ENCODE peak calls at places on chromosomes 16 and 17, in nine cellular contexts. M is A172; D is ureter; F is MCF 10A; Z is GM03348; R is mucosa of descending colon; X is GM12865; P is body of pancreas; K is activated CD4-positive, alpha-beta T cell treated with anti-CD3 and anti-CD28 coated beads, Interleukin-2, amount 10 ng/mL, durations not matched to agents 24 days and 14 days. O is an unnamed sample.

GRCh38 chr16:79754081-79754872 is 153.7 kb upstream of the MAF start:
- DNase-seq in X (no peak), K (no peak), D (no peak), Z (no peak), M (no peak), R (no peak), F (no peak), P (no peak), O (no peak)

GRCh38 chr17:41734139-41734948 is at the start of gene HAP1:
- DNase-seq in R (no peak), F (peak; percentile 38), M (peak; percentile 25), Z (peak; percentile 50), D (no peak), P (peak; percentile 37), X (no peak), K (peak; percentile 72), O (no peak)

GRCh38 chr17:46832945-46833839 is 14.7 kb upstream of the WNT3 start:
- DNase-seq in Z (peak; percentile 70), X (no peak), P (peak; percentile 79), D (no peak), F (no peak), K (no peak), R (no peak), M (peak; percentile 35), O (no peak)

GRCh38 chr16:9846362-9847099 is 335.7 kb downstream of the GRIN2A start:
- DNase-seq in D (no peak), M (no peak), F (no peak), Z (no peak), P (no peak), X (no peak), R (no peak), K (no peak), O (no peak)

GRCh38 chr17:49093131-49093530 is 39.4 kb upstream of the B4GALNT2 start:
- DNase-seq in X (no peak), R (no peak), P (no peak), Z (no peak), K (no peak), F (peak; percentile 21), D (no peak), M (no peak), O (no peak)

GRCh38 chr17:1143573-1143972 is 36.2 kb downstream of the ABR start:
- DNase-seq in Z (no peak), M (no peak), K (no peak), D (no peak), F (no peak), P (no peak), X (no peak), R (no peak), O (no peak)

GRCh38 chr16:66741131-66741900 is 10.1 kb downstream of the DYNC1LI2 start:
- DNase-seq in X (no peak), P (peak; percentile 96), D (peak; percentile 92), Z (peak; percentile 93), F (peak; percentile 91), M (peak; percentile 74), K (no peak), R (peak; percentile 83), O (peak; percentile 87)

GRCh38 chr17:31534223-31534888 is 142.9 kb downstream of the RAB11FIP4 start:
- DNase-seq in R (no peak), X (no peak), Z (no peak), K (no peak), F (peak; percentile 6), D (no peak), P (no peak), M (no peak), O (no peak)

GRCh38 chr17:3003401-3004149 is 59.8 kb downstream of the OR1D5 start:
- DNase-seq in X (peak; percentile 73), Z (no peak), K (no peak), R (peak; percentile 73), M (no peak), D (no peak), F (no peak), P (peak; percentile 47), O (no peak)

GRCh38 chr16:55643161-55643970 is 12.4 kb upstream of the SLC6A2 start:
- DNase-seq in R (no peak), Z (no peak), M (no peak), P (peak; percentile 21), X (no peak), F (peak; percentile 35), D (no peak), K (no peak), O (no peak)

GRCh38 chr17:51165680-51166197 is 472 bp upstream of the NME2 start:
- DNase-seq in D (no peak), P (no peak), K (no peak), X (no peak), Z (peak; percentile 36), R (peak; percentile 70), F (no peak), M (no peak), O (no peak)

GRCh38 chr17:20983359-20983637 is 59.5 kb downstream of the USP22 start:
- DNase-seq in X (no peak), K (no peak), F (no peak), Z (no peak), R (no peak), D (no peak), P (no peak), M (no peak), O (no peak)

GRCh38 chr16:16971042-16971441 is 499.7 kb downstream of the XYLT1 start:
- DNase-seq in X (no peak), D (no peak), M (no peak), R (no peak), Z (no peak), F (no peak), P (no peak), K (no peak), O (no peak)

GRCh38 chr16:29675811-29676643 is 3.0 kb upstream of the QPRT start:
- DNase-seq in R (no peak), K (peak; percentile 76), F (peak; percentile 11), Z (no peak), M (no peak), X (peak; percentile 57), P (no peak), D (no peak), O (no peak)

GRCh38 chr16:70657956-70658355 is 11.6 kb downstream of the IL34 start:
- DNase-seq in D (no peak), Z (no peak), K (no peak), P (no peak), X (no peak), R (no peak), F (no peak), M (no peak), O (no peak)

GRCh38 chr17:77404812-77405581 is 264.2 kb downstream of the SEC14L1 start:
- DNase-seq in D (no peak), F (peak; percentile 66), K (peak; percentile 95), R (peak; percentile 87), M (peak; percentile 95), X (peak; percentile 89), P (peak; percentile 42), Z (peak; percentile 86), O (no peak)

GRCh38 chr16:84827131-84827574 is 7.4 kb downstream of the CRISPLD2 start:
- DNase-seq in Z (no peak), M (no peak), D (no peak), F (no peak), X (no peak), K (no peak), R (no peak), P (no peak), O (no peak)

GRCh38 chr16:3637371-3637923 is 17.0 kb upstream of the DNASE1 start:
- DNase-seq in D (no peak), F (no peak), P (no peak), X (peak; percentile 66), Z (no peak), R (no peak), M (no peak), K (peak; percentile 78), O (no peak)

GRCh38 chr17:78915872-78916632 is 9.1 kb downstream of the TIMP2 start:
- DNase-seq in M (peak; percentile 93), P (peak; percentile 43), X (no peak), D (no peak), K (no peak), F (peak; percentile 89), R (no peak), Z (peak; percentile 68), O (no peak)

GRCh38 chr17:82116246-82116645 is 18.2 kb upstream of the FASN start:
- DNase-seq in R (no peak), P (no peak), Z (no peak), K (no peak), X (no peak), F (no peak), M (no peak), D (no peak), O (no peak)

GRCh38 chr17:67411396-67411795 is 34.3 kb downstream of the PITPNC1 start:
- DNase-seq in Z (no peak), F (no peak), P (no peak), X (no peak), M (no peak), D (no peak), R (no peak), K (no peak), O (peak; percentile 41)

GRCh38 chr16:54116126-54116525 is 170.5 kb downstream of the IRX3 start:
- DNase-seq in D (no peak), K (no peak), R (no peak), X (no peak), P (no peak), F (peak; percentile 16), Z (no peak), M (no peak), O (no peak)

GRCh38 chr17:39167492-39167891 is 1.5 kb upstream of the ARL5C start:
- DNase-seq in D (no peak), Z (peak; percentile 31), P (no peak), M (no peak), X (peak; percentile 22), F (no peak), K (peak; percentile 68), R (no peak), O (no peak)

GRCh38 chr17:45200701-45201100 is 21.0 kb upstream of the FMNL1 start:
- DNase-seq in M (no peak), X (no peak), Z (no peak), K (no peak), P (no peak), F (no peak), D (no peak), R (peak; percentile 50), O (no peak)

GRCh38 chr17:40694584-40694983 is 9.0 kb downstream of the KRT24 start:
- DNase-seq in K (no peak), R (no peak), X (no peak), Z (no peak), P (no peak), F (no peak), D (no peak), M (no peak), O (no peak)

GRCh38 chr17:19933221-19933620 is 44.4 kb downstream of the AKAP10 start:
- DNase-seq in X (no peak), P (no peak), Z (no peak), F (no peak), K (no peak), D (no peak), R (no peak), M (no peak), O (no peak)

O was measured in left lobe of liver.